ENCODE peak calls at places on chromosome 21, in five cellular contexts. I is heart left ventricle, W is progenitor cell of endocrine pancreas, M is GM06990, N is body of pancreas. V is an unnamed sample.

GRCh38 chr21:32834825-32835224 is 63.3 kb upstream of the PAXBP1 start:
- DNase-seq in M (no peak), I (no peak), W (no peak), N (no peak), V (no peak)

GRCh38 chr21:33374080-33374873 is 28.9 kb upstream of the IFNGR2 start:
- DNase-seq in M (no peak), W (no peak), I (no peak), N (peak; percentile 61), V (no peak)

GRCh38 chr21:36710729-36711048 is 11.8 kb downstream of the SIM2 start:
- DNase-seq in I (no peak), M (no peak), N (no peak), W (no peak), V (no peak)

GRCh38 chr21:45019076-45019886 is 55.1 kb upstream of the ADARB1 start:
- DNase-seq in M (no peak), N (no peak), W (peak; percentile 11), I (peak; percentile 64), V (no peak)

GRCh38 chr21:44392916-44393315 is 39.5 kb downstream of the TRPM2 start:
- DNase-seq in N (no peak), I (no peak), W (no peak), M (no peak), V (no peak)

GRCh38 chr21:46079357-46080170 is 18.3 kb upstream of the COL6A2 start:
- DNase-seq in I (peak; percentile 69), W (peak; percentile 7), N (no peak), M (no peak), V (no peak)

GRCh38 chr21:37071561-37072238 is 1.2 kb downstream of the PIGP start:
- DNase-seq in I (no peak), W (no peak), N (peak; percentile 74), M (peak; percentile 33), V (peak; percentile 16)

GRCh38 chr21:34530264-34530663 is 18.3 kb upstream of the KCNE1 start:
- DNase-seq in I (no peak), N (no peak), W (no peak), M (no peak), V (no peak)

GRCh38 chr21:46183910-46184624 is at the start of gene SPATC1L:
- DNase-seq in I (peak; percentile 79), N (peak; percentile 59), M (peak; percentile 85), W (no peak), V (peak; percentile 78)

GRCh38 chr21:38471766-38472165 is 26.5 kb downstream of the ERG start:
- DNase-seq in N (no peak), I (no peak), W (no peak), M (no peak), V (no peak)

GRCh38 chr21:35367558-35367957 is 318.5 kb upstream of the RUNX1 start:
- DNase-seq in M (no peak), W (no peak), I (no peak), N (no peak), V (no peak)

GRCh38 chr21:32978346-32979270 is 47.1 kb upstream of the OLIG2 start:
- DNase-seq in I (no peak), M (no peak), N (no peak), W (no peak), V (no peak)

GRCh38 chr21:39452207-39452964 is 616 bp downstream of the SH3BGR start:
- DNase-seq in N (no peak), W (no peak), I (no peak), M (no peak), V (no peak)

GRCh38 chr21:40337981-40338380 is 470.7 kb downstream of the PCP4 start:
- DNase-seq in W (no peak), I (no peak), N (no peak), M (no peak), V (no peak)

GRCh38 chr21:44653656-44654575 is 543 bp downstream of the KRTAP12-4 start:
- DNase-seq in I (peak; percentile 55), N (peak; percentile 14), W (no peak), M (no peak), V (no peak)

GRCh38 chr21:44670642-44671432 is 4.1 kb upstream of the KRTAP12-2 start:
- DNase-seq in N (no peak), W (no peak), M (no peak), I (no peak), V (no peak)

GRCh38 chr21:45041351-45041805 is 33.0 kb upstream of the ADARB1 start:
- DNase-seq in I (peak; percentile 76), N (peak; percentile 67), W (no peak), M (no peak), V (no peak)

GRCh38 chr21:24045775-24046215 is 1561.5 kb downstream of the MRPL39 start:
- DNase-seq in W (no peak), M (no peak), N (peak; percentile 73), I (peak; percentile 73), V (no peak)

GRCh38 chr21:44920694-44921604 is at the start of gene ITGB2:
- DNase-seq in I (peak; percentile 88), N (peak; percentile 60), M (peak; percentile 72), W (no peak), V (peak; percentile 73)

GRCh38 chr21:38938343-38938742 is 132.6 kb downstream of the ETS2 start:
- DNase-seq in M (no peak), W (no peak), N (no peak), I (no peak), V (no peak)

GRCh38 chr21:33133912-33134311 is 64.0 kb downstream of the OLIG1 start:
- DNase-seq in I (no peak), N (no peak), W (no peak), M (no peak), V (no peak)

GRCh38 chr21:33945652-33946270 is 30.2 kb upstream of the ATP5PO start:
- DNase-seq in N (no peak), M (no peak), I (no peak), W (no peak), V (no peak)

GRCh38 chr21:45836268-45836655 is 145.3 kb upstream of the COL6A1 start:
- DNase-seq in W (no peak), M (no peak), I (no peak), N (no peak), V (no peak)

GRCh38 chr21:36052860-36053766 is 7.2 kb downstream of the SETD4 start:
- DNase-seq in M (no peak), W (no peak), I (no peak), N (no peak), V (no peak)

GRCh38 chr21:46046471-46046870 is 51.4 kb upstream of the COL6A2 start:
- DNase-seq in M (no peak), I (no peak), W (no peak), N (no peak), V (no peak)

GRCh38 chr21:26583737-26584136 is 10.7 kb upstream of the CYYR1 start:
- DNase-seq in M (no peak), N (no peak), W (no peak), I (no peak), V (no peak)

GRCh38 chr21:34351786-34352241 is 12.0 kb upstream of the KCNE2 start:
- DNase-seq in I (no peak), N (peak; percentile 66), W (peak; percentile 38), M (peak; percentile 19), V (peak; percentile 69)

GRCh38 chr21:24375201-24375600 is 1232.1 kb downstream of the MRPL39 start:
- DNase-seq in M (no peak), N (no peak), I (no peak), W (no peak), V (no peak)

GRCh38 chr21:37548521-37548981 is 182.0 kb downstream of the DYRK1A start:
- DNase-seq in W (no peak), N (no peak), M (no peak), I (no peak), V (no peak)

GRCh38 chr21:22898061-22898460 is 1899.9 kb downstream of the NCAM2 start:
- DNase-seq in W (no peak), I (no peak), M (no peak), N (no peak), V (no peak)

GRCh38 chr21:39737376-39738000 is 7.5 kb upstream of the IGSF5 start:
- DNase-seq in M (no peak), I (no peak), W (no peak), N (no peak), V (no peak)

GRCh38 chr21:28587748-28588147 is 404.9 kb downstream of the LTN1 start:
- DNase-seq in W (no peak), I (no peak), M (no peak), N (no peak), V (no peak)

DNA sequence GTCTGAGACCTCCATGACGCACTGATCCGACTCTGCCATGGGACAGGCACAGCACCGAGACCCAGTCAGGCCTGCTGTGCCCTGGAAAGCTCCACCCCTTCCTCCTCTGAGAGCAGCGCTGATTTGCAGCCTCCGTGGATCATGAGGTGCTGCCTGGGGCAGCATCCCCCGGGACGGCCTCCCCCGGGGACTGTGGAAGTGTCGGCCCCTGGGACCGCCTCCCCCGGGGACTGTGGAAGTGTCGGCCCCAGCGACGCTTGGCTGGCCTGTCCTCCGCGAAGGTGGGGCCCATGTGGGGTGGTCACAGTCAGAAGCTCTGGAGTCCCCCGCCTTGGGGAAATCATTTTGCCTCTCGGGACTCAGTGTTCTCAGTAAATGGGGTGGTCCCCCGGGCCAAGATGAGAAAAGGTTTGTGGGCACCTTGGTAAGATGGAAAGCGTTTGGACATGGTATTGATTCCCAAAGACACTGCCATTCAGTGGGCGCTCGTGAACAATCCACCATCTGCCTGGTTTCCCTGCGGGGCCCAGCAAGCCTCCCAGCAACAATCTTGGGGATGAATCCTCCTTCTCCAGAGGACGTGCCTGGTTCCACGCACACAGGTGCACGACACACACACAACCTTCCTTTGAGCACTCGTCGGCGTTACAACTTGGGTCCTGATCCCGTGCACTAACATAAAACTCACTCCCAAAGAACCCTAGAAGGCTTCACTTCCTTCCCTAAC is 3.0 kb downstream of the TFF2 start:
- DNase-seq in W (no peak), I (no peak), N (no peak), M (no peak), V (no peak)
- TF ChIP-seq CTCF in W (no peak), I (no peak), N (no peak), M (no peak), V (no peak)

GRCh38 chr21:31666445-31667010 is 7.0 kb downstream of the SOD1 start:
- DNase-seq in W (no peak), N (no peak), I (no peak), M (no peak), V (no peak)
- TF ChIP-seq CTCF in W (no peak), N (no peak), I (no peak), M (no peak), V (no peak)

DNA sequence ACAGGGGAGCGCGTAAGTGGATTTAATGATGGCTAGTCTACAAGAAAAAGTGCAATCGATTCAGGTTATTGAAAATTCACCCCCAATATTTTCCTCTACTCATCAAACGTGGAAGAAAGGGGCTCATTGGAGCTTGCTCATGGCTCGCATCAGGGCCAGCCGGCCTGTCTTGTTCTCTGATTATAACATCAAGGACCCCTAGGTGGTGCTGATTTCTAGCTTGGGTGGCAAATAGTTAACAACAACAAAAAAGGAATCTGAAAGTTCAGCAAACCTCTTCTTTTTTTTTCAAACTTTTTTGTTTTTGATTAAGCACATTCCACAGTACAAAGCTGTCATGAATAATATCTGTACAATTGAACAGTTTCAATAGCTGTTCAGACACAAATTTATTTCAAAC is 35.8 kb upstream of the SOD1 start:
- DNase-seq in W (no peak), I (no peak), N (no peak), M (no peak), V (peak; percentile 41)
- TF ChIP-seq CTCF in W (peak; percentile 20), I (no peak), N (no peak), M (peak; percentile 55), V (peak; percentile 39)

DNA sequence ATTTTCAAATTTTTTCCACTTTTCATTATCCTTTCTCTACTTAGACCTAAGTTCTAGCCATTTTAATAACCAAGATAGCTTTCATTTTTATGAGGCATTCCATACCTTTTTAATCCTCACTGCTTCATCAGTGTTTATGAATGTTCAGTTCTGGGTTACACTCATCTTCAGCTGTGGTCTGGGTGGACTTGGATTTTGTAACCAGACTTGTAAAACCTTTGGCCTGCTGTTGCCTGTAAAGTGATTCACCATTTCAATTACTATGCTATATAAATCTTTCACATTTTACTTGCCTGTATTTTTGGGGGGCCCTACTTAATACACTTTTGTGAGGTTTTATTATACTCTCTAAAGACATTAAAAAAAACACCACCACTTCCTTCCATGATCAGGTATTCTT is 46.2 kb downstream of the USP25 start:
- DNase-seq in W (no peak), M (no peak), N (no peak), I (no peak), V (no peak)
- TF ChIP-seq CTCF in W (no peak), M (no peak), N (no peak), I (no peak), V (no peak)

V was measured in GM10248.